ENCODE peak calls at places on chromosome 16, in seven cellular contexts. W is mesendoderm, U is H9, H is neuronal stem cell, N is H1, R is mesenchymal stem cell, I is trophoblast cell. V is an unnamed sample.

GRCh38 chr16:85734311-85735017 is 16.4 kb downstream of the C16orf74 start:
- DNase-seq in W (no peak), U (no peak), H (no peak), N (no peak), R (no peak), I (no peak), V (no peak)

GRCh38 chr16:66618588-66618987 is 14.1 kb downstream of the CMTM3 start:
- DNase-seq in W (no peak), U (no peak), H (no peak), N (no peak), R (peak), I (peak), V (peak)

GRCh38 chr16:9757687-9758086 is 424.5 kb downstream of the GRIN2A start:
- DNase-seq in W (no peak), U (no peak), H (no peak), N (no peak), R (no peak), I (no peak), V (no peak)

GRCh38 chr16:27795992-27796614 is 246.2 kb downstream of the KATNIP start:
- DNase-seq in W (peak), U (peak), H (peak), N (peak), R (peak), I (peak), V (peak)

GRCh38 chr16:56657555-56658430 is at the start of gene MT1F:
- DNase-seq in W (peak), U (peak), H (peak), N (peak), R (peak), I (peak), V (peak)

GRCh38 chr16:82004651-82005490 is 6.4 kb downstream of the SDR42E1 start:
- DNase-seq in W (peak), U (no peak), H (no peak), N (no peak), R (no peak), I (no peak), V (no peak)

GRCh38 chr16:4578961-4579530 is 22.9 kb downstream of the C16orf96 start:
- DNase-seq in W (no peak), U (no peak), H (no peak), N (no peak), R (no peak), I (no peak), V (no peak)

GRCh38 chr16:11670171-11671131 is 2.2 kb downstream of the SNN start:
- DNase-seq in W (peak), U (no peak), H (no peak), N (no peak), R (no peak), I (no peak), V (no peak)

GRCh38 chr16:12450381-12450780 is 353.3 kb downstream of the CPPED1 start:
- DNase-seq in W (no peak), U (no peak), H (no peak), N (no peak), R (no peak), I (no peak), V (no peak)

GRCh38 chr16:57686577-57686976 is 8.0 kb upstream of the DRC7 start:
- DNase-seq in W (peak), U (no peak), H (no peak), N (no peak), R (no peak), I (no peak), V (no peak)

GRCh38 chr16:66698046-66698445 is 1.5 kb upstream of the CMTM4 start:
- DNase-seq in W (no peak), U (no peak), H (no peak), N (no peak), R (no peak), I (no peak), V (no peak)

GRCh38 chr16:68636064-68636551 is 9.0 kb upstream of the CDH3 start:
- DNase-seq in W (peak), U (no peak), H (no peak), N (no peak), R (no peak), I (no peak), V (no peak)

GRCh38 chr16:47977802-47978201 is 178.0 kb downstream of the ABCC12 start:
- DNase-seq in W (no peak), U (no peak), H (no peak), N (no peak), R (no peak), I (no peak), V (no peak)

GRCh38 chr16:794091-794842 is 5.8 kb downstream of the CHTF18 start:
- DNase-seq in W (no peak), U (no peak), H (no peak), N (no peak), R (no peak), I (no peak), V (no peak)

GRCh38 chr16:15492091-15492740 is 57.8 kb downstream of the BMERB1 start:
- DNase-seq in W (no peak), U (no peak), H (no peak), N (no peak), R (no peak), I (no peak), V (no peak)

GRCh38 chr16:85125570-85126382 is 13.5 kb upstream of the CIBAR2 start:
- DNase-seq in W (no peak), U (no peak), H (no peak), N (no peak), R (no peak), I (no peak), V (no peak)

GRCh38 chr16:1950047-1950446 is 4.4 kb downstream of the RPL3L start:
- DNase-seq in W (no peak), U (no peak), H (no peak), N (no peak), R (no peak), I (no peak), V (no peak)

GRCh38 chr16:10885246-10885645 is 8.2 kb downstream of the CIITA start:
- DNase-seq in W (no peak), U (no peak), H (no peak), N (no peak), R (no peak), I (no peak), V (no peak)

GRCh38 chr16:86984975-86985655 is 332.1 kb downstream of the C16orf95 start:
- DNase-seq in W (peak), U (peak), H (no peak), N (no peak), R (peak), I (no peak), V (no peak)

GRCh38 chr16:17389392-17389791 is 81.4 kb downstream of the XYLT1 start:
- DNase-seq in W (no peak), U (no peak), H (no peak), N (no peak), R (no peak), I (peak), V (peak)

GRCh38 chr16:11121909-11122692 is 133.9 kb downstream of the SOCS1 start:
- DNase-seq in W (no peak), U (no peak), H (no peak), N (no peak), R (no peak), I (no peak), V (no peak)

GRCh38 chr16:29804455-29805231 is 1.7 kb upstream of the MAZ start:
- DNase-seq in W (peak), U (no peak), H (no peak), N (no peak), R (peak), I (no peak), V (no peak)

GRCh38 chr16:59058261-59058660 is 324.1 kb upstream of the GOT2 start:
- DNase-seq in W (peak), U (no peak), H (no peak), N (no peak), R (no peak), I (no peak), V (no peak)

GRCh38 chr16:73771676-73772075 is 524.9 kb upstream of the PSMD7 start:
- DNase-seq in W (no peak), U (no peak), H (no peak), N (no peak), R (no peak), I (no peak), V (no peak)
- H3K23ac ChIP-seq in W (no peak), U (no peak), H (no peak), N (no peak), R (no peak), I (no peak), V (no peak)

GRCh38 chr16:75377971-75378386 is 55.3 kb downstream of the CFDP1 start:
- DNase-seq in W (peak), U (peak), H (peak), N (no peak), R (peak), I (peak), V (peak)
- H3K23ac ChIP-seq in W (no peak), U (no peak), H (no peak), N (no peak), R (no peak), I (no peak), V (peak)

GRCh38 chr16:54245788-54246453 is 40.7 kb downstream of the IRX3 start:
- DNase-seq in W (no peak), U (no peak), H (no peak), N (no peak), R (no peak), I (no peak), V (no peak)

GRCh38 chr16:54242199-54242598 is 44.4 kb downstream of the IRX3 start:
- DNase-seq in W (peak), U (peak), H (peak), N (peak), R (no peak), I (no peak), V (no peak)

GRCh38 chr16:54244061-54244886 is 42.3 kb downstream of the IRX3 start:
- DNase-seq in W (peak), U (no peak), H (no peak), N (no peak), R (no peak), I (no peak), V (no peak)

GRCh38 chr16:54248863-54249710 is 37.5 kb downstream of the IRX3 start:
- DNase-seq in W (no peak), U (no peak), H (no peak), N (no peak), R (no peak), I (no peak), V (no peak)

GRCh38 chr16:54246454-54246821 is 40.1 kb downstream of the IRX3 start:
- DNase-seq in W (no peak), U (no peak), H (no peak), N (no peak), R (no peak), I (no peak), V (no peak)
- H3K23ac ChIP-seq in W (no peak), U (no peak), H (no peak), N (no peak), R (no peak), I (no peak), V (no peak)

GRCh38 chr16:64742560-64742959 is 379.3 kb downstream of the CDH11 start:
- DNase-seq in W (no peak), U (no peak), H (no peak), N (no peak), R (no peak), I (no peak), V (no peak)
- H3K23ac ChIP-seq in W (no peak), U (no peak), H (no peak), N (no peak), R (no peak), I (no peak), V (no peak)

V was measured in IMR-90.